ENCODE peak calls at places on chromosomes 6 and 20, in five cellular contexts. U is foreskin fibroblast, X is glutamatergic neuron, T is AG04450, R is BJ. Z is an unnamed sample.

GRCh38 chr6:91678679-91679078 is 1091.8 kb upstream of the MAP3K7 start:
- DNase-seq in T (no peak), U (no peak), X (no peak), R (no peak), Z (no peak)

GRCh38 chr6:31308050-31308844 is 36.4 kb upstream of the HLA-C start:
- DNase-seq in R (no peak), U (peak; percentile 9), X (no peak), T (no peak), Z (no peak)

GRCh38 chr6:5813625-5814027 is 193.1 kb downstream of the NRN1 start:
- DNase-seq in X (no peak), R (no peak), U (no peak), T (no peak), Z (no peak)

GRCh38 chr20:8530022-8530421 is 398.0 kb downstream of the PLCB1 start:
- DNase-seq in R (no peak), X (no peak), T (no peak), U (peak; percentile 17), Z (no peak)

GRCh38 chr6:1068905-1069304 is 243.0 kb upstream of the FOXQ1 start:
- DNase-seq in X (no peak), U (no peak), R (no peak), T (no peak), Z (no peak)

GRCh38 chr6:44662461-44663121 is 275.1 kb downstream of the CDC5L start:
- DNase-seq in X (no peak), R (no peak), T (no peak), U (no peak), Z (no peak)

GRCh38 chr6:73631849-73632248 is 21.9 kb downstream of the SLC17A5 start:
- DNase-seq in X (no peak), T (peak; percentile 63), U (peak; percentile 62), R (no peak), Z (no peak)

GRCh38 chr6:139291813-139292619 is at the start of gene TXLNB:
- DNase-seq in X (peak; percentile 29), R (peak; percentile 48), T (peak; percentile 93), U (peak; percentile 83), Z (peak; percentile 22)

GRCh38 chr20:34624628-34625027 is 52.3 kb downstream of the PIGU start:
- DNase-seq in U (no peak), X (no peak), T (no peak), R (no peak), Z (no peak)

DNA sequence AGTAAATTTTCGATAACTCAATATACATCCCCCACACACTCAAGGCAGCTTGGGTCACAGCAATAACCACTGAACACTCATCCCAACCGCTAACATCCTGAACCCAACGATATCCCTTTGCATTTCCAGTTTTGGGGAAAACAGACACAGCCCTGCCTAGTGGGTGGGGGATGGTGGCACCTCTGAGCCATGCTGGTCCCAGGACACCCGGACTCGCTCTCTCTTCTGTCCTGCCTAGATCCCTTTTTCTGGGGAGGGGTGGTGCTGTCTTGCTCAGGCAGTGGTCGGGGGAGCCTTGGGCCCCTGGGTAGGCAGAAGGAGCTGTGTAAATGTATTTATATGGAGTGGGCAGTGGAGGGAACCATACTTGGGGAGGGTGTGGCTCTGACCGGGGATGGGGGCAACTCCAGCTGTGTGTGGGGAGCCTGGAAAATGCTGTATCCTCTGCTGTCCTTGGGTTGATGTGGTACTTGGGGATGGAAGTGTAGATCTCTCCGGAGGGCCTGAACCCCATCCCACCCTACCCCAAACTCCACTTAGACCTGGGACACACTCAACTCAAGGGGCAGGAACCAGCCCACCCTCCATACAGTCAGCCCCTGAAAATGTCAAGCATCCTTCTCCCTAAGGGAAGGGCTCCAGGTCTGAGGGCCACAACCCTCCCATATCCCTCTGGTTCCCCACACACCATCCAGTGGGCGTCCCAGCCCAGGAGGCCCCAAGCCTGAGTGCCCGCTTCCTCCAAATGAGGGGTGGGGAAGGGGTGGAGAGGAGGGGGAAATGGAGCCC is 23.7 kb upstream of the SLC22A7 start:
- DNase-seq in U (no peak), R (no peak), X (no peak), T (no peak), Z (no peak)
- TF ChIP-seq CTCF in U (no peak), R (no peak), X (no peak), T (no peak), Z (no peak)

DNA sequence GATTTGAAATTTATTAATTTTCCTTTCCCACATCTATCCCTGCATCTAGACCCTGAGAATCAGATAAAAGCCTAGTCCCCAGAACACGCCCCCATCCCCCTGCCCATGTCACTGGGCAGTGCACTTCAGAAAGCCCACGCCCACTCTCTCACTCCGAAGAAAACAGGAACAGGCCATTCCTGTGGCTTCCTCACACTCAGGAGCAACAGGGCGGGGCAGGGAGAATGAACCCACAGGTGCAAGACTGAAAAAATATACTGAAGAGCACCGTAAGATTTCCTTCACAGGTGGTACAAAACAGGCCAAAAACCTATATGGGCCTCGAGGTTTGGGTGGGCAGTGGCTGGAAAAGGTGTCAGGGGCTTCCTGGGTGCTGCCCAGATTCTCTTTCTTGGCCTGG is 3.4 kb downstream of the OXT start:
- DNase-seq in T (no peak), R (no peak), X (no peak), U (no peak), Z (no peak)
- TF ChIP-seq CTCF in T (no peak), R (no peak), X (no peak), U (no peak), Z (no peak)

GRCh38 chr6:42563697-42564495 is at the start of gene UBR2:
- DNase-seq in U (peak; percentile 99), R (peak; percentile 95), X (peak; percentile 94), T (peak; percentile 95), Z (peak; percentile 86)

GRCh38 chr6:42562788-42563187 is 1.0 kb upstream of the UBR2 start:
- DNase-seq in R (no peak), X (no peak), U (no peak), T (no peak), Z (no peak)

GRCh38 chr6:42561986-42562385 is 1.8 kb upstream of the UBR2 start:
- DNase-seq in U (no peak), R (no peak), T (no peak), X (no peak), Z (no peak)

GRCh38 chr6:42566614-42567208 is 2.9 kb downstream of the UBR2 start:
- DNase-seq in X (no peak), U (no peak), R (no peak), T (no peak), Z (no peak)

DNA sequence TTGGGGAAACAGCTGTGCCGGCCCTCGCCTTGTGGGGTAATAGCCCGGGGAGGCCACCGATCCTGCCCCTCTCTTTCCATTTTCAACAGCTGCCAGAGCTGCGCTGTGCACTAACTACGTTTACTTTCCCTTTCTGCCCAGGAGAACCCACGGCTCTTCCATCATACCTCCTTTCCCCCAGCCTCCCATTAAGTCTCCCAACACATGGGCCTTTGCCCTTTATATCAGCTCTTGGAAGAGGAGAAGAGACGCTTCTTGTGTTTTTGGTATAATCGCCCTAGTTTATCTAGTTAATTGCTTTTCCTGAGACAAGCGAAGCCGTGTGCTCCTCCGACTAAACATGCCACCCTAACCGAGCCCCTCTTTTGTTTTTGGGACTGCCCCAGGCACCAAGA is 664 bp downstream of the UBR2 start:
- DNase-seq in U (no peak), T (no peak), X (no peak), R (no peak), Z (no peak)
- TF ChIP-seq CTCF in U (no peak), T (no peak), X (no peak), R (no peak), Z (no peak)

GRCh38 chr6:109894181-109894580 is 83.9 kb upstream of the GPR6 start:
- DNase-seq in U (no peak), T (no peak), X (no peak), R (no peak), Z (no peak)

GRCh38 chr6:109896333-109896732 is 81.8 kb upstream of the GPR6 start:
- DNase-seq in X (no peak), U (peak; percentile 37), T (no peak), R (no peak), Z (no peak)

GRCh38 chr6:109891924-109892323 is 86.2 kb upstream of the GPR6 start:
- DNase-seq in X (no peak), R (no peak), U (no peak), T (no peak), Z (no peak)

GRCh38 chr6:109893606-109894005 is 84.5 kb upstream of the GPR6 start:
- DNase-seq in T (no peak), X (no peak), U (no peak), R (no peak), Z (no peak)

DNA sequence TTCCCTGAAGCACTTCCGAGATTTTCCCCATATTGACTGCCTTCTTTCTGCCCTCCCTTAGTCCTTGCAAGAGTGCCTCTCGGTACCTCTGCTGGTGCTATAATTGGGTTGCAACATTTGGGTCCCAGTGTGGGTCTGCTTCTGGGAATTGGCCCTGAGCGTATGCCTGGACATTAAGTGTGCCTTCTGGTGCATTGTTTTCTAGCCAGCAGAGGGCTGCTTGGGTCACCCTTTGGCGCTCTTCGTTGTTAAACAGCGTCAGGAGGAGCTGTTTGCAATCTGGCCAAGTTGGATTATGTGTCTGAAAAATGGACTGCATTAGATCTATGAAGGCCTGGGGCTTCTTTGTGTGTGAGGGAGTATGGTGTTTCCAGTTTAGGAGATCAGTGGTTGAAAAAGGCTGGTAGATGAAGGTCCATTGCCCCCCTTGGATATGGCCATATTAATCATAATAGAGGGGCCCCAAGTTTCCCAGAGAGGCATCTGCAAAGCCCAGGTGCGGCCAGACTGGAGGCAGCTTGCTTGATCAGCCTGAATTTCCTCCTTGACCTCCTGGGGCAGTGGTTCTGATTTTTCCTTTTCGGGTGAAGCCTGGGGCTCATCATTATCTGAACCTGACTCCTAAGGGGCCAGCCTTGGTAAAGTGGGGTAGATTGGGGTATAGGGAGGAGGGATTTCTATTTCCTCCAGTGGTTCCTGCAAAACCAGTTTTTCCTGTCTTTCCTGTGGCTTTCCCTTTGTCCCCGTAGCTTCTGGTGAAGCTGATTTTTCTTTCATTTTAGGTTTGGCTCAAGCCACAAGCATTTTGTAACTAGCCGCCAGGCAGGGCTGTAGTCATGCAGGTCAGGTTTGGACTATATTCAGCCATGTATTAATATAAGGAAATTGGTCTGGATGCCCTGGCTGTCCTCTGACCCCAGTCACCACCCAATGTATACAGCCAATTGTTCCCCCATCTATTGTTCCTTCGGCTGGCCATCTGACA is 85.4 kb upstream of the GPR6 start:
- DNase-seq in R (no peak), U (peak; percentile 23), X (no peak), T (no peak), Z (no peak)
- TF ChIP-seq CTCF in R (no peak), U (no peak), X (no peak), T (peak; percentile 1), Z (peak; percentile 23)

GRCh38 chr20:32024683-32025295 is 14.6 kb downstream of the CCM2L start:
- DNase-seq in T (no peak), X (no peak), R (no peak), U (no peak), Z (no peak)
- TF ChIP-seq CTCF in T (no peak), X (no peak), R (no peak), U (no peak), Z (peak; percentile 39)